ENCODE peak calls at places on chromosome 1, in eight cellular contexts. One of them, this sample, is unnamed.

GRCh38 chr1:215992620-215993019 is 425.5 kb downstream of the KCTD3 start:
- DNase-seq in B cell: no peak
- DNase-seq in ureter: no peak
- DNase-seq in astrocyte of the spinal cord: peak; percentile 39
- DNase-seq in Right ventricle myocardium superior: no peak
- DNase-seq in cardiac muscle cell: peak; percentile 10
- DNase-seq in MCF 10A: peak; percentile 63
- DNase-seq in GM13977: peak; percentile 4
- DNase-seq in this sample: no peak

GRCh38 chr1:16367968-16368910 is 1.2 kb downstream of the SZRD1 start:
- DNase-seq in B cell: no peak
- DNase-seq in ureter: no peak
- DNase-seq in astrocyte of the spinal cord: peak; percentile 36
- DNase-seq in Right ventricle myocardium superior: no peak
- DNase-seq in cardiac muscle cell: no peak
- DNase-seq in MCF 10A: no peak
- DNase-seq in GM13977: no peak
- DNase-seq in this sample: peak; percentile 41

GRCh38 chr1:212928323-212929281 is 21.7 kb upstream of the VASH2 start:
- DNase-seq in B cell: no peak
- DNase-seq in ureter: no peak
- DNase-seq in astrocyte of the spinal cord: no peak
- DNase-seq in Right ventricle myocardium superior: no peak
- DNase-seq in cardiac muscle cell: no peak
- DNase-seq in MCF 10A: no peak
- DNase-seq in GM13977: peak; percentile 43
- DNase-seq in this sample: no peak

GRCh38 chr1:64136749-64137568 is 66.5 kb upstream of the UBE2U start:
- DNase-seq in B cell: peak; percentile 35
- DNase-seq in ureter: peak; percentile 85
- DNase-seq in astrocyte of the spinal cord: peak; percentile 96
- DNase-seq in Right ventricle myocardium superior: peak; percentile 79
- DNase-seq in cardiac muscle cell: peak; percentile 80
- DNase-seq in MCF 10A: peak; percentile 85
- DNase-seq in GM13977: peak; percentile 41
- DNase-seq in this sample: peak; percentile 80

GRCh38 chr1:28118640-28119307 is 30.4 kb upstream of the EYA3 start:
- DNase-seq in B cell: no peak
- DNase-seq in ureter: no peak
- DNase-seq in astrocyte of the spinal cord: no peak
- DNase-seq in Right ventricle myocardium superior: no peak
- DNase-seq in cardiac muscle cell: no peak
- DNase-seq in MCF 10A: no peak
- DNase-seq in GM13977: no peak
- DNase-seq in this sample: no peak

GRCh38 chr1:212470059-212470458 is 37.3 kb downstream of the NENF start:
- DNase-seq in B cell: no peak
- DNase-seq in ureter: peak; percentile 84
- DNase-seq in astrocyte of the spinal cord: peak; percentile 98
- DNase-seq in Right ventricle myocardium superior: peak; percentile 83
- DNase-seq in cardiac muscle cell: no peak
- DNase-seq in MCF 10A: peak; percentile 96
- DNase-seq in GM13977: no peak
- DNase-seq in this sample: peak; percentile 88

GRCh38 chr1:221782461-221782860 is 40.6 kb upstream of the DUSP10 start:
- DNase-seq in B cell: no peak
- DNase-seq in ureter: no peak
- DNase-seq in astrocyte of the spinal cord: peak; percentile 31
- DNase-seq in Right ventricle myocardium superior: no peak
- DNase-seq in cardiac muscle cell: peak; percentile 5
- DNase-seq in MCF 10A: no peak
- DNase-seq in GM13977: no peak
- DNase-seq in this sample: no peak

GRCh38 chr1:77412069-77412793 is 130.4 kb downstream of the AK5 start:
- DNase-seq in B cell: no peak
- DNase-seq in ureter: no peak
- DNase-seq in astrocyte of the spinal cord: peak; percentile 42
- DNase-seq in Right ventricle myocardium superior: no peak
- DNase-seq in cardiac muscle cell: no peak
- DNase-seq in MCF 10A: peak; percentile 70
- DNase-seq in GM13977: no peak
- DNase-seq in this sample: no peak

GRCh38 chr1:40633563-40634376 is 31.7 kb downstream of the RIMS3 start:
- DNase-seq in B cell: no peak
- DNase-seq in ureter: no peak
- DNase-seq in astrocyte of the spinal cord: no peak
- DNase-seq in Right ventricle myocardium superior: peak; percentile 63
- DNase-seq in cardiac muscle cell: peak; percentile 21
- DNase-seq in MCF 10A: no peak
- DNase-seq in GM13977: no peak
- DNase-seq in this sample: peak; percentile 42